ENCODE peak calls at places on chromosomes 12 and 14, in four cellular contexts. M is BE2C, D is M059J, L is H54. P is an unnamed sample.
A peak's percentile ranks its signal among the peaks of the same experiment; 100 is the strongest.

GRCh38 chr12:104486416-104486815 is 29.7 kb downstream of the CHST11 start:
- DNase-seq in M (no peak), L (no peak), D (no peak), P (no peak)

GRCh38 chr12:115155665-115156645 is 472.0 kb upstream of the TBX3 start:
- DNase-seq in D (peak; percentile 100), M (no peak), L (peak; percentile 60), P (peak; percentile 100)

GRCh38 chr12:83827860-83828259 is 1084.7 kb downstream of the SLC6A15 start:
- DNase-seq in M (peak; percentile 28), L (no peak), D (no peak), P (no peak)

GRCh38 chr14:92400579-92401444 is 77.8 kb downstream of the SLC24A4 start:
- DNase-seq in D (no peak), M (no peak), L (no peak), P (no peak)

GRCh38 chr12:40141996-40142395 is 36.1 kb upstream of the SLC2A13 start:
- DNase-seq in D (no peak), L (no peak), M (no peak), P (no peak)

GRCh38 chr12:117188961-117189724 is 1.1 kb downstream of the FBXO21 start:
- DNase-seq in L (no peak), M (no peak), D (no peak), P (no peak)

GRCh38 chr14:45181329-45181728 is 45.6 kb downstream of the FANCM start:
- DNase-seq in D (peak; percentile 13), M (no peak), L (no peak), P (no peak)

GRCh38 chr14:96146131-96146771 is 58.4 kb upstream of the BDKRB2 start:
- DNase-seq in D (peak; percentile 94), L (no peak), M (no peak), P (peak; percentile 44)

GRCh38 chr12:120118710-120119097 is 2.2 kb upstream of the RAB35 start:
- DNase-seq in M (no peak), L (no peak), D (peak; percentile 42), P (no peak)

GRCh38 chr12:54019111-54019811 is 9.0 kb upstream of the HOXC6 start:
- DNase-seq in M (no peak), L (no peak), D (peak; percentile 55), P (no peak)

GRCh38 chr12:117580718-117581062 is 219.3 kb upstream of the NOS1 start:
- DNase-seq in D (peak; percentile 36), L (no peak), M (peak; percentile 83), P (no peak)

GRCh38 chr12:39116877-39117276 is 211.5 kb upstream of the CPNE8 start:
- DNase-seq in M (peak; percentile 89), L (no peak), D (no peak), P (no peak)

GRCh38 chr12:83451189-83451588 is 764.5 kb downstream of the TMTC2 start:
- DNase-seq in D (no peak), L (no peak), M (no peak), P (no peak)

GRCh38 chr14:77838756-77839565 is 39.1 kb downstream of the ADCK1 start:
- DNase-seq in L (no peak), D (no peak), M (no peak), P (no peak)

GRCh38 chr14:42469637-42470426 is 863.2 kb downstream of the LRFN5 start:
- DNase-seq in L (peak; percentile 18), D (peak; percentile 37), M (no peak), P (no peak)

GRCh38 chr12:67062193-67062592 is 207.0 kb upstream of the CAND1 start:
- DNase-seq in L (no peak), D (no peak), M (no peak), P (no peak)

GRCh38 chr14:26856832-26857508 is 259.1 kb upstream of the NOVA1 start:
- DNase-seq in L (no peak), D (no peak), M (no peak), P (no peak)

GRCh38 chr12:57461326-57461903 is 1.8 kb downstream of the GLI1 start:
- DNase-seq in M (peak; percentile 69), D (peak; percentile 43), L (peak; percentile 54), P (peak; percentile 30)

GRCh38 chr12:101637936-101638335 is 43.2 kb downstream of the MYBPC1 start:
- DNase-seq in L (no peak), M (no peak), D (peak; percentile 1), P (no peak)

GRCh38 chr14:94051115-94051514 is 25.0 kb downstream of the OTUB2 start:
- DNase-seq in D (no peak), L (no peak), M (peak; percentile 44), P (no peak)

GRCh38 chr12:122871851-122872785 is 23.8 kb downstream of the VPS37B start:
- DNase-seq in L (no peak), D (no peak), M (peak; percentile 68), P (peak; percentile 83)

GRCh38 chr14:50542941-50543418 is 10.6 kb upstream of the MAP4K5 start:
- DNase-seq in D (peak; percentile 55), L (no peak), M (peak; percentile 50), P (no peak)

GRCh38 chr14:100702590-100702989 is 24.1 kb upstream of the DLK1 start:
- DNase-seq in L (no peak), D (no peak), M (no peak), P (no peak)

GRCh38 chr12:108822458-108823205 is 34.8 kb downstream of the SSH1 start:
- DNase-seq in L (no peak), D (no peak), M (no peak), P (no peak)

GRCh38 chr12:26939192-26939832 is 1.0 kb downstream of the FGFR1OP2 start:
- DNase-seq in D (peak; percentile 12), M (no peak), L (no peak), P (no peak)

P was measured in T1000.